ENCODE peak calls at places on chromosomes 3 and 15, in five cellular contexts. R, C, G, Z and W are unnamed samples.

GRCh38 chr3:15063238-15063637 is 1.9 kb downstream of the MRPS25 start:
- DNase-seq in R (no peak), G (no peak), C (no peak), Z (peak), W (no peak)

GRCh38 chr3:78604328-78604727 is 1163.5 kb downstream of the ROBO1 start:
- DNase-seq in R (no peak), Z (no peak), G (no peak), C (no peak), W (no peak)

GRCh38 chr15:62528505-62528904 is 363.4 kb upstream of the C2CD4B start:
- DNase-seq in C (no peak), R (no peak), Z (no peak), G (no peak), W (no peak)

GRCh38 chr3:11001658-11002021 is 9.1 kb downstream of the SLC6A1 start:
- DNase-seq in C (no peak), R (no peak), Z (no peak), G (no peak), W (no peak)

GRCh38 chr3:53646723-53647122 is 152.3 kb downstream of the CACNA1D start:
- DNase-seq in R (no peak), G (no peak), C (peak), Z (no peak), W (no peak)

GRCh38 chr3:12409625-12410596 is 74.4 kb upstream of the TSEN2 start:
- DNase-seq in C (no peak), R (no peak), Z (no peak), G (peak), W (no peak)

GRCh38 chr3:128152419-128153155 is 694 bp upstream of the EEFSEC start:
- DNase-seq in R (peak), G (peak), Z (peak), C (no peak), W (peak)

GRCh38 chr3:17979248-17979647 is 236.8 kb upstream of the TBC1D5 start:
- DNase-seq in G (no peak), R (no peak), Z (no peak), C (no peak), W (no peak)

DNA sequence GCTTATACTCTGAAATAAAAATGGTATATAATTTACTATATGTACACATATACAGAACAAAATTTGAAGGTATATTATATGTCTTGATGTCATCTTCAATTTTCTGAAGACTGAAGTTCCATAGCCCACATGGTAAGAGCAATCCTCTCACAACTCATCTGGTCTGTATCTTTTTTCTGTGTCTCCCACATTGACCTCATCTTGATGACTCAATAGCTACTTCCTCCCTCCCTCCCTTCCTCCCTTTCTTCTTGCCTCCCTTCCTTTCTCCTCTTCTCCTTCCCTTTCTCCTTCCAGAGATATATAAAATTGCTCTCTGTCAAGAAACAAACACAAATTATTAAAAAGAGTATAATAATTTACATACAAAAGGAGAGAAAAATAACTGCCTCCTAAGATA is 268.5 kb downstream of the SQOR start:
- DNase-seq in Z (no peak), C (no peak), R (no peak), G (no peak), W (no peak)
- TF ChIP-seq YY1 in Z (no peak), C (no peak), R (no peak), G (no peak), W (no peak)

GRCh38 chr3:124850633-124851032 is 36.5 kb downstream of the ITGB5 start:
- DNase-seq in R (no peak), C (no peak), G (no peak), Z (no peak), W (no peak)
- TF ChIP-seq ZBTB33 in R (no peak), C (no peak), G (no peak), Z (no peak), W (no peak)

GRCh38 chr3:52393959-52394670 is 50.8 kb downstream of the SEMA3G start:
- DNase-seq in C (no peak), Z (no peak), R (no peak), G (no peak), W (no peak)

GRCh38 chr3:52391096-52391495 is 53.8 kb downstream of the SEMA3G start:
- DNase-seq in Z (no peak), R (no peak), G (no peak), C (no peak), W (no peak)

GRCh38 chr3:52392216-52392930 is 52.5 kb downstream of the SEMA3G start:
- DNase-seq in R (no peak), Z (no peak), G (no peak), C (no peak), W (no peak)

GRCh38 chr3:52394751-52395502 is 50.0 kb downstream of the SEMA3G start:
- DNase-seq in R (no peak), G (no peak), Z (no peak), C (no peak), W (no peak)

DNA sequence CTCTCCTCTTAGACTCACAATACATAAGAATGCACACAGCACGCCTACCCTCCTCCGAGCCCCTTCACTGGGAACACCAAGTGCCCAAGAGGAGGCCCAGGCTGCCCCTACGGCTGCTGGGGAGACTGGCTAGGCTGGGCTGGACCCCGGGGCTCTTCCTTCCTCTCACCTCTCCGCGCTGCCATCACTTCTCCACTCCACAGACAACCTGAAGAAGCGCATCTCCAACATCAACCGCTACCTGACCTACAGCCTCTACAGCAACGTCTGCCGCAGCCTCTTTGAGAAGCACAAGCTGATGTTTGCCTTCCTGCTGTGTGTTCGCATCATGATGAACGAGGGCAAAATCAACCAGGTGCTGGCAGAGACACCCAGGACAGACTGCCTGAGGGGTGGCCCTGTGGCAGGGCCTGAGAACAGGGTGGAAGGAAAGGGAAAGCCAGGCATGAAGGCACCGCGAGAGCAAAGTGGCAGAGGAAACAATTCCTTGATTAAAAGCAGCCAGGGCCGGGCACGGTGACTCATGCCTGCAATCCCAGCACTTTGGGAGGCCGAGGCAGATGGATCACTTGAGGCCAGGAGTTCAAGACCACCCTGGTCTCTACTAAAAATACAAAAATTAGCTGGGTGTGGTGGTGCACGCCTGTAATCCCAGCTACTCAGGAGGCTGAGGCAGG is 51.6 kb downstream of the SEMA3G start:
- DNase-seq in Z (no peak), R (no peak), C (no peak), G (no peak), W (no peak)
- TF ChIP-seq YY1 in Z (no peak), R (no peak), C (no peak), G (no peak), W (no peak)

DNA sequence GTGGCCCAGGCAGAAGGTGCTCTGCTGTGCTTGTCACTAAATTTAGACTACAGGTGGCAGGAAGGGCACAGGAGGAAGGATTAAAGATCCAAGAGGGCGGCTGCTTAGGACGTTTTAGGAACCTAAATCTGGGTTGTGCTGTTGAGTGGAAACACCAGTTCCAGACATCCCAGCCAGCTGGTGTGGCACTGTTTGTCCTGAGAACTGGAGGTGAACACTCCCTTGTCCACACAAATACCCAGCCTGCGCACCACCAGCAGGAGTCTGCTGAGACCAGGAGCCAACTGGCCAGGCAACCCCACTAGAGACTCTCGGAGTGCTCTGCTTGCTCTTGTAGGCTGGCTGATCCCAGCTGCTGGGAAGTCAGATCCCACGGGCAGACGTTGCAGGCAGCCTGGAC is 30.3 kb upstream of the UACA start:
- DNase-seq in G (no peak), Z (no peak), R (no peak), C (no peak), W (no peak)
- TF ChIP-seq ZBTB33 in G (no peak), Z (no peak), R (no peak), C (no peak), W (no peak)

DNA sequence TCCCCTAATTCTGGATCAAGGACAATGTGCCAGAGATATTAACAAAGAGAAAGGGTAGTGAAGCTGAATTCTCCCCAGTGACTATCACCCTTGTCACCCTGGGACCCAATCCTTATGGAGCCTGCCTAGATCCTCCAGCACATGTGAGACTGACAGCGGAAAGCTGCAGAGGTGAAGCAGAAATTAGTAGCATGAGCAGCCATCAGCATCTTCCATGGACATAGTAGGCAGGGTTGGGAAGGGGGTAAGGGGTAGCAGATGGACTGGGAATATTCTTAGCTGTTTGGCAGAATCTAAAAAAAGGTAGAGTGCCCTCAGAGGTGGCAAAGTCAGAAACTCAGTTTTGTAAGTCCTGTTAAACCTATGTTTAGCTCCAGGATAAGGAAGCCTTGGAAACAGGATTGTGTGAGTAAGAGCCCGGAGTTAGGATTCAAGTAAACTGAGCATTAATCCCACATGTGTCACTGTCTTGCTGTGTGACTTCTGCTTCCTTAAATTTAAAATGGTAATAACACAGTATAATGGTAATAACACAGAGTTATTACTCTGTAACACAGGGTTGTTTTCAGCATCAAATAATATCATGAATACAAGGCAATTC is 14.5 kb downstream of the GOLIM4 start:
- DNase-seq in G (no peak), Z (no peak), R (no peak), C (no peak), W (no peak)
- TF ChIP-seq YY1 in G (no peak), Z (no peak), R (no peak), C (no peak), W (no peak)

GRCh38 chr3:47715928-47716327 is 65.8 kb downstream of the SMARCC1 start:
- DNase-seq in Z (no peak), G (no peak), C (no peak), R (no peak), W (peak)

GRCh38 chr3:47713655-47714054 is 68.0 kb downstream of the SMARCC1 start:
- DNase-seq in C (no peak), Z (no peak), G (no peak), R (no peak), W (no peak)

GRCh38 chr3:47714606-47715005 is 67.1 kb downstream of the SMARCC1 start:
- DNase-seq in Z (no peak), G (no peak), C (no peak), R (no peak), W (no peak)

GRCh38 chr3:47712398-47712797 is 69.3 kb downstream of the SMARCC1 start:
- DNase-seq in G (no peak), Z (no peak), C (no peak), R (no peak), W (no peak)

DNA sequence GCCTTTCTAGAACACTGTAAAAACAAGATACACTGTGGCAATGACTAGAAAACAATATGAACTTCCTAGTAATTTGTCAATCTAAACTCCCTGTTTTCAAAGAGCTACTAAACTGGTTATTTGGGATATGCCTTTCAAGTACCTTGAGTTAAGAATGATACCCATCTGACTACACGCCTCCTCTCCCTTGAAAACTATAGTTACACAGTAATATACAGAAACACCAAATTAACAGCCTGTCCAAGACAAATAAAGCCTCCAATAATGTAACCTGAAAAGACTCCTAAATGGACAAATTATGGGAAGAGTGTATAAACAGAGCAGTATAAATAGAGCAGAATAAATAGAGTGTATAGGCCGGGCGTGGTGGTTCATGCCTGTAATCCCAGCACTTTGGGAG is 70.1 kb downstream of the SMARCC1 start:
- DNase-seq in R (no peak), G (no peak), C (no peak), Z (no peak), W (no peak)
- TF ChIP-seq ZBTB33 in R (no peak), G (no peak), C (no peak), Z (no peak), W (no peak)

GRCh38 chr3:129481783-129482332 is 41.8 kb downstream of the IFT122 start:
- DNase-seq in G (no peak), C (no peak), Z (peak), R (peak), W (no peak)
- TF ChIP-seq YY1 in G (no peak), C (no peak), Z (no peak), R (no peak), W (no peak)

GRCh38 chr15:101320501-101321052 is 25.5 kb upstream of the SNRPA1 start:
- DNase-seq in Z (no peak), C (no peak), R (no peak), G (no peak), W (no peak)
- TF ChIP-seq ZBTB33 in Z (no peak), C (no peak), R (no peak), G (no peak), W (no peak)

GRCh38 chr15:60384052-60384451 is 13.7 kb downstream of the ANXA2 start:
- DNase-seq in G (no peak), Z (no peak), R (no peak), C (no peak), W (no peak)
- TF ChIP-seq YY1 in G (no peak), Z (no peak), R (no peak), C (no peak), W (no peak)

GRCh38 chr3:16937421-16937820 is 52.7 kb downstream of the PLCL2 start:
- DNase-seq in R (no peak), G (no peak), Z (no peak), C (no peak), W (no peak)

GRCh38 chr3:16936233-16936632 is 51.5 kb downstream of the PLCL2 start:
- DNase-seq in C (no peak), G (no peak), R (peak), Z (no peak), W (no peak)

GRCh38 chr3:16936656-16937055 is 51.9 kb downstream of the PLCL2 start:
- DNase-seq in Z (no peak), C (no peak), G (no peak), R (no peak), W (no peak)

GRCh38 chr3:16932877-16933276 is 48.1 kb downstream of the PLCL2 start:
- DNase-seq in R (no peak), C (no peak), G (no peak), Z (no peak), W (no peak)

DNA sequence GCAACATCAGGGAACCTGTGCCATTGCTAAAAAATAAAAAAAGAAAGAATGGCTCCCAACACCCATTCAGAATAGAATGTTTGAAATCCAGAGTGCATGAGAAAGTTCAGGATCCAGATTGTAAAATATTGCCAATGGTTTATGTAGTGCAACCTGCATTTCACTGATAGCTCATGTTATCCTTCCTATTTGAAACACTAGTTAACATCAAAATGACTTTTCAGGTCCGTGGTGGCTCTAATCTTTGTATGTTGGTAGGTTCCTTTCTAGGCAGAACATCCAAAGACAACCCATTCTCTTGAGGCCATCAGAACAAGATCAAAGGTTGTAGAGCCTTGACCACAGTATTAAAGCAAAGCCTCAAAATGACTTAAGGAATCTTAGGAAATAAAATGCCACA is 51.0 kb downstream of the PLCL2 start:
- DNase-seq in R (peak), G (no peak), C (no peak), Z (no peak), W (no peak)
- TF ChIP-seq ZBTB33 in R (no peak), G (no peak), C (no peak), Z (no peak), W (no peak)